ENCODE peak calls at places on chromosomes 7 and 10, in six cellular contexts. One of them, this sample, is unnamed.

GRCh38 chr10:60737242-60737641 is 41.0 kb upstream of the CDK1 start:
- DNase-seq in lower lobe of right lung: no peak
- DNase-seq in dorsolateral prefrontal cortex: no peak
- DNase-seq in right lobe of liver: no peak
- DNase-seq in stomach: no peak
- DNase-seq in GM23248: no peak
- DNase-seq in this sample: no peak

GRCh38 chr10:30445716-30446115 is 11.7 kb downstream of the MAP3K8 start:
- DNase-seq in lower lobe of right lung: no peak
- DNase-seq in dorsolateral prefrontal cortex: no peak
- DNase-seq in right lobe of liver: no peak
- DNase-seq in stomach: no peak
- DNase-seq in GM23248: peak; percentile 95
- DNase-seq in this sample: no peak

GRCh38 chr10:22463255-22463654 is 118.0 kb downstream of the SPAG6 start:
- DNase-seq in lower lobe of right lung: no peak
- DNase-seq in dorsolateral prefrontal cortex: no peak
- DNase-seq in right lobe of liver: no peak
- DNase-seq in stomach: no peak
- DNase-seq in GM23248: no peak
- DNase-seq in this sample: no peak

GRCh38 chr7:132614428-132615076 is 38.3 kb upstream of the PLXNA4 start:
- DNase-seq in lower lobe of right lung: peak; percentile 49
- DNase-seq in dorsolateral prefrontal cortex: no peak
- DNase-seq in right lobe of liver: peak; percentile 58
- DNase-seq in stomach: no peak
- DNase-seq in GM23248: peak; percentile 40
- DNase-seq in this sample: no peak

GRCh38 chr7:100407285-100408180 is 21.0 kb downstream of the ZCWPW1 start:
- DNase-seq in lower lobe of right lung: no peak
- DNase-seq in dorsolateral prefrontal cortex: peak; percentile 63
- DNase-seq in right lobe of liver: no peak
- DNase-seq in stomach: no peak
- DNase-seq in GM23248: peak; percentile 88
- DNase-seq in this sample: peak; percentile 78

GRCh38 chr10:29063806-29064644 is 224.8 kb upstream of the LYZL1 start:
- DNase-seq in lower lobe of right lung: no peak
- DNase-seq in dorsolateral prefrontal cortex: no peak
- DNase-seq in right lobe of liver: no peak
- DNase-seq in stomach: no peak
- DNase-seq in GM23248: peak; percentile 10
- DNase-seq in this sample: no peak

GRCh38 chr10:6202684-6203330 is at the start of gene PFKFB3:
- DNase-seq in lower lobe of right lung: peak; percentile 98
- DNase-seq in dorsolateral prefrontal cortex: peak; percentile 82
- DNase-seq in right lobe of liver: peak; percentile 96
- DNase-seq in stomach: peak; percentile 97
- DNase-seq in GM23248: peak; percentile 98
- DNase-seq in this sample: peak; percentile 91

GRCh38 chr7:36272567-36273269 is 116.9 kb upstream of the ANLN start:
- DNase-seq in lower lobe of right lung: peak; percentile 57
- DNase-seq in dorsolateral prefrontal cortex: no peak
- DNase-seq in right lobe of liver: peak; percentile 89
- DNase-seq in stomach: no peak
- DNase-seq in GM23248: no peak
- DNase-seq in this sample: no peak

GRCh38 chr7:12942599-12942998 is 255.2 kb downstream of the ARL4A start:
- DNase-seq in lower lobe of right lung: no peak
- DNase-seq in dorsolateral prefrontal cortex: no peak
- DNase-seq in right lobe of liver: no peak
- DNase-seq in stomach: no peak
- DNase-seq in GM23248: no peak
- DNase-seq in this sample: no peak

GRCh38 chr7:125823538-125823937 is 893.9 kb upstream of the POT1 start:
- DNase-seq in lower lobe of right lung: no peak
- DNase-seq in dorsolateral prefrontal cortex: no peak
- DNase-seq in right lobe of liver: no peak
- DNase-seq in stomach: no peak
- DNase-seq in GM23248: no peak
- DNase-seq in this sample: no peak

GRCh38 chr10:12727832-12728215 is 273.7 kb downstream of the CCDC3 start:
- DNase-seq in lower lobe of right lung: no peak
- DNase-seq in dorsolateral prefrontal cortex: no peak
- DNase-seq in right lobe of liver: no peak
- DNase-seq in stomach: no peak
- DNase-seq in GM23248: peak; percentile 43
- DNase-seq in this sample: peak; percentile 28

GRCh38 chr10:99630439-99630838 is 10.2 kb upstream of the SLC25A28 start:
- DNase-seq in lower lobe of right lung: no peak
- DNase-seq in dorsolateral prefrontal cortex: no peak
- DNase-seq in right lobe of liver: no peak
- DNase-seq in stomach: peak; percentile 58
- DNase-seq in GM23248: peak; percentile 81
- DNase-seq in this sample: no peak

GRCh38 chr7:118573065-118573464 is 348.6 kb downstream of the ANKRD7 start:
- DNase-seq in lower lobe of right lung: no peak
- DNase-seq in dorsolateral prefrontal cortex: peak; percentile 85
- DNase-seq in right lobe of liver: no peak
- DNase-seq in stomach: no peak
- DNase-seq in GM23248: no peak
- DNase-seq in this sample: no peak

GRCh38 chr10:6643962-6644361 is 63.9 kb upstream of the PRKCQ start:
- DNase-seq in lower lobe of right lung: no peak
- DNase-seq in dorsolateral prefrontal cortex: no peak
- DNase-seq in right lobe of liver: no peak
- DNase-seq in stomach: no peak
- DNase-seq in GM23248: no peak
- DNase-seq in this sample: no peak

GRCh38 chr7:27160546-27161213 is 4.2 kb upstream of the HOXA7 start:
- DNase-seq in lower lobe of right lung: peak; percentile 93
- DNase-seq in dorsolateral prefrontal cortex: peak; percentile 82
- DNase-seq in right lobe of liver: peak; percentile 87
- DNase-seq in stomach: peak; percentile 88
- DNase-seq in GM23248: peak; percentile 91
- DNase-seq in this sample: peak; percentile 92

GRCh38 chr7:27162548-27162848 is 2.8 kb downstream of the HOXA9 start:
- DNase-seq in lower lobe of right lung: no peak
- DNase-seq in dorsolateral prefrontal cortex: no peak
- DNase-seq in right lobe of liver: no peak
- DNase-seq in stomach: no peak
- DNase-seq in GM23248: peak; percentile 50
- DNase-seq in this sample: no peak

GRCh38 chr7:27162930-27163775 is 2.2 kb downstream of the HOXA9 start:
- DNase-seq in lower lobe of right lung: no peak
- DNase-seq in dorsolateral prefrontal cortex: no peak
- DNase-seq in right lobe of liver: no peak
- DNase-seq in stomach: no peak
- DNase-seq in GM23248: peak; percentile 49
- DNase-seq in this sample: no peak

GRCh38 chr7:27161214-27161720 is 4.1 kb downstream of the HOXA9 start:
- DNase-seq in lower lobe of right lung: peak; percentile 78
- DNase-seq in dorsolateral prefrontal cortex: no peak
- DNase-seq in right lobe of liver: peak; percentile 56
- DNase-seq in stomach: no peak
- DNase-seq in GM23248: peak; percentile 51
- DNase-seq in this sample: no peak

DNA sequence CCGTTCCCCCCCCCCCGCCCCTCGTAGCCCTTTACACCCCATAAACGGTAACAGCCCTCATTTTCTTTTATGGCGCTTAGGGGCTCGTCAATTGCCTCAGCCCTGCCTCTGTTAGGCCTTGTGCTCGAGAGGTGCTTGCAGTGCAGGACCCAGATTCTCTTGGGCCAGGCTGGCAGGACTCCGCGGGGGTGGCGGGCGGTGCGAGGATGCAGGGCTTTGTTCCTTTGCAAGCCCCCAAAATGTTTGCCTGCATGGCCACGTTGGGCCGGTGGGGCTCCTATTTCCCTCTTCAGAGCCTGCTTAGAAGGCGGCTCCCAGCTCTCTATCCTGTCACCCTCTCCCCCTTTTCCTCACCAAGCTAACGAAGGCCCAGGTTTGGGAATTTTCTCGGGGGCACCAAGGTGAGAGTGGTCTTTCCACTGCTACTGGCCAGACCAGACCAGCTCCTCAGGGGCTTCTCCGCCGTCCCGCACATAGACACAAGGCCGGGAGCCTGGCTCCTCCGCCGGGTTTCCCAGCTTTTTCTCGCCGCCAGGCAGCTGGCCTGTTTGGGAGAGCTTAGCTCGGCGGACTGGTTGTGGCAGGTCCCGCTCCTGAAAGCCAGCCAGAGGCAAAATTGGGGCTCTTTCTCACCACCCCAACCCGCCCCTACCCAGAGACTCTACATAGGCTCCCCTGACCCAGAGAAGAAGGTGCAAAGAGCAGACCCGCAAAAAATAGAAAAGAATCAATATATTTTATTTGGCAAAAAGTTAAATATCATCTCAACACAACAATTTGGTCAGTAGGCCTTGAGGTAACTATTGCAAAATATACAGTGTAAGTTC is 3.4 kb downstream of the HOXA9 start:
- DNase-seq in lower lobe of right lung: peak; percentile 46
- DNase-seq in dorsolateral prefrontal cortex: no peak
- DNase-seq in right lobe of liver: no peak
- DNase-seq in stomach: no peak
- DNase-seq in GM23248: peak; percentile 61
- DNase-seq in this sample: no peak
- H3K4me3 ChIP-seq in lower lobe of right lung: peak overlapping the region; percentile 63
- H3K4me3 ChIP-seq in dorsolateral prefrontal cortex: no peak overlapping the region
- H3K4me3 ChIP-seq in right lobe of liver: no peak overlapping the region
- H3K4me3 ChIP-seq in stomach: peak overlapping the region; percentile 58
- H3K4me3 ChIP-seq in GM23248: peak overlapping the region; percentile 83
- H3K4me3 ChIP-seq in this sample: no peak overlapping the region

GRCh38 chr10:92886334-92886961 is 38.1 kb downstream of the EXOC6 start:
- DNase-seq in lower lobe of right lung: no peak
- DNase-seq in dorsolateral prefrontal cortex: no peak
- DNase-seq in right lobe of liver: no peak
- DNase-seq in stomach: no peak
- DNase-seq in GM23248: peak; percentile 2
- DNase-seq in this sample: no peak
- H3K27ac ChIP-seq in lower lobe of right lung: no peak overlapping the region
- H3K27ac ChIP-seq in dorsolateral prefrontal cortex: no peak overlapping the region
- H3K27ac ChIP-seq in right lobe of liver: no peak overlapping the region
- H3K27ac ChIP-seq in stomach: no peak overlapping the region
- H3K27ac ChIP-seq in GM23248: no peak overlapping the region
- H3K27ac ChIP-seq in this sample: no peak overlapping the region

GRCh38 chr10:116272497-116273221 is at the start of gene GFRA1:
- DNase-seq in lower lobe of right lung: no peak
- DNase-seq in dorsolateral prefrontal cortex: no peak
- DNase-seq in right lobe of liver: peak; percentile 72
- DNase-seq in stomach: no peak
- DNase-seq in GM23248: peak; percentile 56
- DNase-seq in this sample: peak; percentile 69

GRCh38 chr10:116278832-116279231 is 5.8 kb upstream of the GFRA1 start:
- DNase-seq in lower lobe of right lung: no peak
- DNase-seq in dorsolateral prefrontal cortex: no peak
- DNase-seq in right lobe of liver: no peak
- DNase-seq in stomach: no peak
- DNase-seq in GM23248: peak; percentile 71
- DNase-seq in this sample: no peak

GRCh38 chr10:116271593-116272496 is 1.2 kb downstream of the GFRA1 start:
- DNase-seq in lower lobe of right lung: no peak
- DNase-seq in dorsolateral prefrontal cortex: no peak
- DNase-seq in right lobe of liver: peak; percentile 74
- DNase-seq in stomach: no peak
- DNase-seq in GM23248: peak; percentile 64
- DNase-seq in this sample: peak; percentile 63

GRCh38 chr10:116270691-116271592 is 2.1 kb downstream of the GFRA1 start:
- DNase-seq in lower lobe of right lung: no peak
- DNase-seq in dorsolateral prefrontal cortex: no peak
- DNase-seq in right lobe of liver: peak; percentile 60
- DNase-seq in stomach: no peak
- DNase-seq in GM23248: peak; percentile 46
- DNase-seq in this sample: no peak

GRCh38 chr10:116274141-116274861 is 1.3 kb upstream of the GFRA1 start:
- DNase-seq in lower lobe of right lung: no peak
- DNase-seq in dorsolateral prefrontal cortex: no peak
- DNase-seq in right lobe of liver: peak; percentile 62
- DNase-seq in stomach: no peak
- DNase-seq in GM23248: peak; percentile 38
- DNase-seq in this sample: peak; percentile 73
- H3K27me3 ChIP-seq in lower lobe of right lung: peaks cover 71% of the 10 kb centered on the region
- H3K27me3 ChIP-seq in dorsolateral prefrontal cortex: peaks cover 36% of the 10 kb centered on the region
- H3K27me3 ChIP-seq in right lobe of liver: no peaks in the 10 kb centered on the region
- H3K27me3 ChIP-seq in stomach: peaks cover 68% of the 10 kb centered on the region
- H3K27me3 ChIP-seq in GM23248: peaks cover 50% of the 10 kb centered on the region
- H3K27me3 ChIP-seq in this sample: no peaks in the 10 kb centered on the region

GRCh38 chr7:134545918-134546317 is 3.0 kb upstream of the AKR1B15 start:
- DNase-seq in lower lobe of right lung: no peak
- DNase-seq in dorsolateral prefrontal cortex: no peak
- DNase-seq in right lobe of liver: no peak
- DNase-seq in stomach: no peak
- DNase-seq in GM23248: no peak
- DNase-seq in this sample: no peak

GRCh38 chr7:134548877-134549276 is at the start of gene AKR1B15:
- DNase-seq in lower lobe of right lung: no peak
- DNase-seq in dorsolateral prefrontal cortex: no peak
- DNase-seq in right lobe of liver: no peak
- DNase-seq in stomach: no peak
- DNase-seq in GM23248: peak; percentile 83
- DNase-seq in this sample: no peak

GRCh38 chr7:134547738-134548054 is 1.2 kb upstream of the AKR1B15 start:
- DNase-seq in lower lobe of right lung: peak; percentile 65
- DNase-seq in dorsolateral prefrontal cortex: no peak
- DNase-seq in right lobe of liver: peak; percentile 74
- DNase-seq in stomach: peak; percentile 78
- DNase-seq in GM23248: peak; percentile 86
- DNase-seq in this sample: no peak

GRCh38 chr7:134545379-134545778 is 3.5 kb upstream of the AKR1B15 start:
- DNase-seq in lower lobe of right lung: no peak
- DNase-seq in dorsolateral prefrontal cortex: no peak
- DNase-seq in right lobe of liver: no peak
- DNase-seq in stomach: no peak
- DNase-seq in GM23248: no peak
- DNase-seq in this sample: no peak

DNA sequence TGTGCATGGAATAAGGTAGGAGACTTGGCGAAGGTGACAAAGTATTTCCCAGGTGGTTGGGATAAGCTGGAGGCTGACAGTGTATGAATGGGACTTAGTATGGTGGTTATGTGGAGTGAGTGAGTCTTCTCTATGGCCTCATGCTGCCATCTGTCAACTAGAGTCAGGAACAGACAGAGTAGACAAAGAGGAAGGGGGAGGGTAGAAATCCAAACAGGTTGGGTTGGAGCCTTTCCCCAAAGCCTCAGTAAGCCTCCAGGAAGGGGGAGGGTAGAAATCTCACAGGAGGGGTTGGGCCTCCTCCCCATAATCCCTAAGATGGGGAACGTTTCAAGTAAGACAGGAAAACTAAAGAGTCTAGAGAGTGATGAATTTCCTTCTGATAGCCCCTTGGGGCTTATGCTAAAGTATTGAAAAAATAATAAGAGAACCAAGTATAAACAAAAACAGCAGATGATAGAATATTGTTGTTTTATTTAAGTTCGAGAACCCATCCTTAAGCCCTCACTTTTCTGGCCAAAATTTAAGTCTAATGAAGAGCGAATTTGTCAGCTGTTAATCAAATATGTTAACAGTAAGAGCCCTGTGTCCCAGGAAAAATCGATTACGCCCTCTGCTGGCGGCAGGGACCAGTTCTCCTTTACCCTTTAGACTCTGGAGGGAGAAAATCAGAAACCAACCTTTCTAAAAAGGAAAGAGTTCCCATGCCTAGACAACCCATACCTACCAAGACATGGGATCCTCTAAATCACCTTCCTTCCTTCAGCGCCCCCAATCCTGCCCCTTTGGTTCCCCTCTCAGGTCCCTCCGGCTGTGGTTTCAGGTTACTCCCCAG is 1.8 kb upstream of the AKR1B15 start:
- DNase-seq in lower lobe of right lung: peak; percentile 68
- DNase-seq in dorsolateral prefrontal cortex: peak; percentile 63
- DNase-seq in right lobe of liver: peak; percentile 79
- DNase-seq in stomach: peak; percentile 79
- DNase-seq in GM23248: no peak
- DNase-seq in this sample: peak; percentile 77
- H3K4me3 ChIP-seq in lower lobe of right lung: peak overlapping the region; percentile 45
- H3K4me3 ChIP-seq in dorsolateral prefrontal cortex: no peak overlapping the region
- H3K4me3 ChIP-seq in right lobe of liver: peak overlapping the region; percentile 43
- H3K4me3 ChIP-seq in stomach: peak overlapping the region; percentile 35
- H3K4me3 ChIP-seq in GM23248: peak overlapping the region; percentile 74
- H3K4me3 ChIP-seq in this sample: peak overlapping the region; percentile 47

This sample was measured in SJCRH30.